ENCODE peak calls at places on chromosomes 4 and X, in ten cellular contexts. P is OCI-LY7, F is Calu3, J is pancreas, I is A549, C is progenitor cell of endocrine pancreas, D is lower lobe of right lung, Y is GM10248, K is stomach, Z is right atrium auricular region. O is an unnamed sample.

GRCh38 chr4:152478456-152479237 is 57.2 kb downstream of the FBXW7 start:
- DNase-seq in P (no peak), F (no peak), J (no peak), I (no peak), C (no peak), D (no peak), Y (no peak), K (no peak), Z (no peak), O (no peak)

GRCh38 chr4:127632420-127633403 is at the start of gene INTU:
- DNase-seq in P (no peak), F (peak), J (peak), I (peak), C (peak), D (peak), Y (peak), K (peak), Z (peak), O (peak)

GRCh38 chrX:103913356-103914020 is 48.9 kb upstream of the TMSB15B start:
- DNase-seq in P (no peak), F (no peak), J (no peak), I (no peak), C (no peak), D (no peak), Y (no peak), K (no peak), Z (no peak), O (no peak)

GRCh38 chr4:140626982-140627381 is 58.2 kb upstream of the UCP1 start:
- DNase-seq in P (no peak), F (no peak), J (no peak), I (no peak), C (no peak), D (no peak), Y (no peak), K (no peak), Z (no peak), O (no peak)

GRCh38 chr4:80036949-80037348 is 36.1 kb downstream of the ANTXR2 start:
- DNase-seq in P (no peak), F (no peak), J (no peak), I (no peak), C (no peak), D (no peak), Y (no peak), K (no peak), Z (no peak), O (peak)

GRCh38 chrX:154334496-154334895 is 38.9 kb downstream of the TKTL1 start:
- DNase-seq in P (no peak), F (no peak), J (no peak), I (no peak), C (no peak), D (no peak), Y (no peak), K (no peak), Z (no peak), O (no peak)

GRCh38 chr4:121484633-121485032 is 103.8 kb upstream of the QRFPR start:
- DNase-seq in P (peak), F (peak), J (no peak), I (peak), C (no peak), D (peak), Y (peak), K (peak), Z (no peak), O (peak)

GRCh38 chr4:116180056-116180690 is 905.2 kb downstream of the TRAM1L1 start:
- DNase-seq in P (peak), F (peak), J (no peak), I (peak), C (no peak), D (no peak), Y (peak), K (no peak), Z (no peak), O (no peak)

GRCh38 chr4:82467442-82467841 is 37.1 kb downstream of the ENOPH1 start:
- DNase-seq in P (no peak), F (no peak), J (no peak), I (no peak), C (no peak), D (no peak), Y (no peak), K (no peak), Z (no peak), O (no peak)

GRCh38 chrX:119410027-119410819 is 11.1 kb downstream of the SLC25A43 start:
- DNase-seq in P (no peak), F (peak), J (peak), I (peak), C (no peak), D (peak), Y (no peak), K (peak), Z (peak), O (peak)

DNA sequence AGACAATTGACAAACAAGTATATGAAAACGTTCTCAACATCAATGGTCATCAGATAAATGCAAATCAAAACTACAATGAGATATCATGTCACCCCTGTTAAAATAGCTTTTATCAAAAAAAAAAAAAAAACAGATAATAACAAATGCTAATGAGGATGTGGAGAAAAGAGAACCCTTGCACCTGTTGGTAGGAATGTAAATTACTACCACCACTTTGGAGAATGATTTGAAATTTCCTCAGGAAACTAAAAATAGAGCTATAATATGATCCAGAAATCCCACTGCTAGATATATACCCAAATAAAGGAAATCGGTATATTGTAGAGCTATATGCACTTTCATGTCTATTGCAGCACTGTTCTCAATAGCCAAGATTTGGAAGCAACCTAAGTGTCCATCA is 470.6 kb upstream of the FSTL5 start:
- DNase-seq in P (no peak), F (no peak), J (no peak), I (no peak), C (no peak), D (no peak), Y (no peak), K (no peak), Z (no peak), O (no peak)
- TF ChIP-seq CTCF in P (no peak), F (no peak), J (no peak), I (no peak), C (peak), D (no peak), Y (no peak), K (no peak), Z (no peak), O (no peak)

GRCh38 chr4:29970626-29971025 is 749.5 kb upstream of the PCDH7 start:
- DNase-seq in P (no peak), F (no peak), J (no peak), I (peak), C (no peak), D (no peak), Y (no peak), K (no peak), Z (no peak), O (no peak)
- TF ChIP-seq CTCF in P (no peak), F (no peak), J (no peak), I (no peak), C (peak), D (no peak), Y (no peak), K (no peak), Z (no peak), O (no peak)

GRCh38 chrX:17372052-17372451 is 2.9 kb upstream of the NHS start:
- DNase-seq in P (no peak), F (no peak), J (no peak), I (no peak), C (no peak), D (no peak), Y (no peak), K (no peak), Z (no peak), O (no peak)
- TF ChIP-seq CTCF in P (no peak), F (no peak), J (no peak), I (no peak), C (no peak), D (no peak), Y (no peak), K (no peak), Z (no peak), O (no peak)

DNA sequence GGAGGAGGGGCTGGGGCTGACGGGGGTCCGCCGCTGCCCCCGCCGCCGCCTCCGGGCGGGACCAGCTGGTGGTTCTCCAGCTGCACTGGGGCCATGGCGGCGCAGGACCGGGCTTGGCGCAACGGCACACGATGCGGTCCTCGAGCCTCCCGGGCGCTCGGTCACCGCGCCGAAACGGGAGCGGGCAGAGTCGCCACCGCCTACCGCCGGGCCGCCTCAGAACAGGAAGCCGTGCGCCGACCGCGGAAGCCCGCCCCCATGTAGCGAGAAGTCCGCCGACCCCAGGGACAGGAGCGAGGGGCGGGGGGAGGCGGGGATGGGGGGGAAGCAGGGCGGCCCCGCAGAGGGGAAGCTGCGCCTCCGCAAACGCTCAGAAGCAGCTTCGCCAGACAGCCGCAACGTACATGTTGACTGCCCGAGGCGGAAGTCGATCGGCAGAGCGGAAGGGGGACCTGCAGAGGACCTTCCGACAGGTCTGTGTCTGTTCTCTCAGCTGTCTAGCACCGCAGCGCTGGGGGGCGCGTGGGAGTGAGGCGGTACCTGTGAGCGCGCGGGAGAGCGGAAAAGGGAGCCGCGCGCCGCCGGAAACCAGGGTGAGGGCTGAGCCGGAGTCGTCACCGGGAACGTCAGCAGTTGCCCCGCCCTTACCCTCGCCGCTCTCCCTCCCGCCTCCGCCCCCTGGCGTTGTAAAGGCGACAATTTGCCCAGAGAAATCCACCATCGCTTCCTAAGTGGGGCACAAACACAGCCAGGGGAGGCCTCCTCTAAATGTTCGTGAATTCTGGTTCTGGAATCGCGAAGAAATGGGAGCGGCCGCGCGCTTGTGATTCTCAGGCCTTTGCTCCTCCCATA is at the start of gene MED14:
- DNase-seq in P (peak), F (peak), J (peak), I (peak), C (peak), D (peak), Y (peak), K (peak), Z (peak), O (peak)
- TF ChIP-seq CTCF in P (peak), F (no peak), J (peak), I (peak), C (peak), D (peak), Y (peak), K (peak), Z (peak), O (peak)

DNA sequence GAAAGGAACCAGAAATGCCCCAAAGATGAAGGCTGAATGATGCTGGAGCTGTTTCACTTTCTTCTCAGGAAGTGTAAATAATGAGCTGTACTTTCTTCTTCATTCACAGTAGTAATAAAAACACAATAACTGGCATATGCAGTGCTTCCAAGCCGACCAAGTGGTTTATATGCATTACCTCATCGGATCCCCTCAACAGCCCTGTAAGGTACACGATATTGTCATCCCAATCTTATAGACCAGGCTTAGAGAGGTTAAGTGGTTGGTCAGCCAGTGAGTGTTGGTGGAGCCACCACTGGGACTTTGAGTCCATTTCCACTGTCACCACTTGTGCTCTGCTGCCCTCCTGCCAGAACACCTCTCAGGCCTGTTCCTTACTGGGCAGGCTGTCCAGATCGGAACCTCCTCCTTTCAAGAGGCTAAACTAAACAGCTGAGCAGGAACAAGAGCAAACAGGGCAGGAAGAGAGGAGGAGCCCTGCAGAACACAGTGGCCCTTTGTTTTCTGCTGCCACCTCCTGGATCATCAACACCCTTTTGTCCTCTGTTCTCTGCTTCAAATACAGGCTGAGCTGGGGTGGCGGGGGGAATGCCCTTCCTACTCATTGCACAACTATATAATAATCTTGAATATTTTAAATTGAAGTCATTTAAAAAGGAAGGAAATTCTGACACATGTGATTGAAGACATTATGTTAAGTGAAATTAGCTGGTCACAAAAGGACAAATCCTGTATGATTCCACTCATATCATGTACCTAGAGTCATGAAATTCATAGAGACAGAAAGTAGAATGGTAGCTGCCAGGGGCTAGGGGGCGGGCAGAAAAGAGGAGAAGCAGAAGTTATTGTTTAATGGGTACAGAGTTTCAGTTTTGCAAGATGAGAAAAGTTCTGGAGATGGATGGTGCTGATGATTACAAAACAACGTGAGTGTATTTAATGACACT is 112.5 kb upstream of the ATP6AP2 start:
- DNase-seq in P (peak), F (peak), J (peak), I (peak), C (no peak), D (peak), Y (peak), K (peak), Z (peak), O (no peak)
- TF ChIP-seq CTCF in P (peak), F (no peak), J (no peak), I (peak), C (peak), D (peak), Y (peak), K (no peak), Z (peak), O (peak)

DNA sequence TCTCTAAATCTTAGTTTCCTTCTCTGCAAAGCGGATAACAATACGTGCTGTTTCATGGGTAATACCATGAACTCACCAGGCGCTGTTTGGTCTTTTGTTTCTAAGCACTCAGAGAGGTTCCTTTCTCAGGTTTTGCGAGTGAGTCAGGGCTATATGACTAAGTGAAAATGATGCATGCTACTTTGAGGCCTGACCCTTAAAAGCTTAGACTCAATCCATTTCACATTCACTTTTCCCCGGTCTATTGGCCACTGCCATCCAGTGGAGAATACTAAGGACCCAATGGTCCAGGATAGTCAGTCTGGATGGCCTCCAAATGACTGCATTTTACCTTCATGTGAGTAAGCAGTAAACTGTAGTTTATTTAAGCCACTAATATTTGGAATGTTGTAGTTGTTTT is 400.8 kb upstream of the SLIT2 start:
- DNase-seq in P (no peak), F (no peak), J (no peak), I (peak), C (no peak), D (no peak), Y (no peak), K (no peak), Z (no peak), O (no peak)
- TF ChIP-seq CTCF in P (no peak), F (no peak), J (no peak), I (no peak), C (no peak), D (no peak), Y (no peak), K (no peak), Z (no peak), O (no peak)

DNA sequence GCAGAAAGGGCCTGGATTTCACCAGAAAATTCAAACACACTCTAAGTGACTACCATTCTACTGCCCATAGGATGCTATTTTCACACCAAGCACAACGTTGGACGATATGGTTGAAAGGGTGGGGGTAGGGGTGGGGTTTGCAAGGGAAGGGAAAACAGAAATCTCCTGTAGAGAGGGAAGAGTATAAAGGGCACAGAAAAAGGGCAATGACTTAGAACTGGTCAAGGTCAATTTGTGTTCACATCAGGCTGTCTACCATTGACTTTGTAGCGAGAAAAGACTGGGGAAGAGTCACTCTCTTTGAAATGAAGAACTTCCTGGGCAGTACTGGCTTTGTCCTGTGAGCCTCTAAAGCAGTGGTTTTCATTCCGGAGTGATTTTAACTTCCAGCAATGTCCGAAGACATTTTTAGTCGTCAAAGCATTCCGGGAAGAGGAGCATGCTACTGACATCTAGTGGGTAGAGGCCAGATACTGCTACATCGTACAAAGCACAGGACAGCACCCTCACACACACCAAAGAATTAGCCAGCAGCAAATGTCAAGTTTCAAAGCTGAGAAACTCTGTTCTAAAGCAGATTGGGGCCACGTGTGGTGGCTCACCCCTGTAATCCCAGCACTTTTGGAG is 48.4 kb upstream of the SLC7A3 start:
- DNase-seq in P (no peak), F (peak), J (no peak), I (peak), C (no peak), D (no peak), Y (peak), K (no peak), Z (no peak), O (no peak)
- TF ChIP-seq CTCF in P (peak), F (no peak), J (no peak), I (peak), C (peak), D (no peak), Y (no peak), K (no peak), Z (peak), O (peak)